ENCODE peak calls at places on chromosomes 11 and 22, in four cellular contexts. One of them, this sample, is unnamed.

GRCh38 chr11:78921517-78921916 is 346.9 kb upstream of the NARS2 start:
- DNase-seq in HEK293T: no peak
- DNase-seq in HepG2: no peak
- DNase-seq in GM12878: no peak
- DNase-seq in this sample: no peak

GRCh38 chr11:57407941-57408475 is 17.6 kb upstream of the PRG2 start:
- DNase-seq in GM12878: no peak
- DNase-seq in HepG2: no peak
- DNase-seq in HEK293T: no peak
- DNase-seq in this sample: no peak

GRCh38 chr11:104534268-104534667 is 364.0 kb downstream of the CASP12 start:
- DNase-seq in HepG2: no peak
- DNase-seq in GM12878: no peak
- DNase-seq in HEK293T: no peak
- DNase-seq in this sample: no peak

GRCh38 chr22:43451651-43452050 is 39.8 kb downstream of the MPPED1 start:
- DNase-seq in HepG2: no peak
- DNase-seq in GM12878: no peak
- DNase-seq in HEK293T: no peak
- DNase-seq in this sample: no peak

GRCh38 chr11:115084191-115084590 is 405.9 kb downstream of the NXPE2 start:
- DNase-seq in HEK293T: no peak
- DNase-seq in HepG2: no peak
- DNase-seq in GM12878: no peak
- DNase-seq in this sample: no peak

GRCh38 chr22:40853961-40854360 is 2.5 kb downstream of the ST13 start:
- DNase-seq in HEK293T: no peak
- DNase-seq in GM12878: no peak
- DNase-seq in HepG2: no peak
- DNase-seq in this sample: no peak

GRCh38 chr11:106714179-106714578 is 304.1 kb downstream of the GUCY1A2 start:
- DNase-seq in HepG2: no peak
- DNase-seq in HEK293T: no peak
- DNase-seq in GM12878: no peak
- DNase-seq in this sample: no peak

GRCh38 chr11:134356656-134357544 is 25.1 kb downstream of the GLB1L2 start:
- DNase-seq in HepG2: no peak
- DNase-seq in GM12878: no peak
- DNase-seq in HEK293T: no peak
- DNase-seq in this sample: no peak

GRCh38 chr22:23894710-23895598 is 771 bp downstream of the MIF start:
- DNase-seq in HEK293T: peak; percentile 80
- DNase-seq in GM12878: peak; percentile 41
- DNase-seq in HepG2: peak; percentile 85
- DNase-seq in this sample: peak; percentile 79

GRCh38 chr11:71488086-71488967 is 35.3 kb downstream of the NADSYN1 start:
- DNase-seq in HEK293T: no peak
- DNase-seq in HepG2: no peak
- DNase-seq in GM12878: no peak
- DNase-seq in this sample: peak; percentile 40

GRCh38 chr11:57917632-57918031 is 106.0 kb upstream of the OR9Q1 start:
- DNase-seq in GM12878: no peak
- DNase-seq in HepG2: no peak
- DNase-seq in HEK293T: no peak
- DNase-seq in this sample: no peak

GRCh38 chr22:17842386-17842785 is 68.1 kb upstream of the BID start:
- DNase-seq in HEK293T: no peak
- DNase-seq in HepG2: no peak
- DNase-seq in GM12878: no peak
- DNase-seq in this sample: no peak

GRCh38 chr11:47412152-47412746 is 3.9 kb downstream of the SLC39A13 start:
- DNase-seq in GM12878: no peak
- DNase-seq in HepG2: no peak
- DNase-seq in HEK293T: peak; percentile 64
- DNase-seq in this sample: peak; percentile 55

GRCh38 chr11:126328444-126328843 is 24.6 kb downstream of the DCPS start:
- DNase-seq in HepG2: no peak
- DNase-seq in HEK293T: no peak
- DNase-seq in GM12878: no peak
- DNase-seq in this sample: no peak

GRCh38 chr11:2214527-2215229 is 43.1 kb upstream of the TH start:
- DNase-seq in HepG2: peak; percentile 16
- DNase-seq in HEK293T: no peak
- DNase-seq in GM12878: no peak
- DNase-seq in this sample: peak; percentile 8

GRCh38 chr11:130282111-130282510 is 32.6 kb downstream of the ZBTB44 start:
- DNase-seq in GM12878: no peak
- DNase-seq in HepG2: no peak
- DNase-seq in HEK293T: no peak
- DNase-seq in this sample: no peak

GRCh38 chr11:69620663-69621290 is 20.2 kb upstream of the CCND1 start:
- DNase-seq in HepG2: no peak
- DNase-seq in GM12878: no peak
- DNase-seq in HEK293T: no peak
- DNase-seq in this sample: no peak

GRCh38 chr11:95788921-95789505 is 569 bp downstream of the FAM76B start:
- DNase-seq in HepG2: peak; percentile 30
- DNase-seq in GM12878: no peak
- DNase-seq in HEK293T: peak; percentile 40
- DNase-seq in this sample: peak; percentile 21

GRCh38 chr11:7544021-7544420 is 30.2 kb downstream of the PPFIBP2 start:
- DNase-seq in HepG2: no peak
- DNase-seq in GM12878: no peak
- DNase-seq in HEK293T: no peak
- DNase-seq in this sample: no peak

DNA sequence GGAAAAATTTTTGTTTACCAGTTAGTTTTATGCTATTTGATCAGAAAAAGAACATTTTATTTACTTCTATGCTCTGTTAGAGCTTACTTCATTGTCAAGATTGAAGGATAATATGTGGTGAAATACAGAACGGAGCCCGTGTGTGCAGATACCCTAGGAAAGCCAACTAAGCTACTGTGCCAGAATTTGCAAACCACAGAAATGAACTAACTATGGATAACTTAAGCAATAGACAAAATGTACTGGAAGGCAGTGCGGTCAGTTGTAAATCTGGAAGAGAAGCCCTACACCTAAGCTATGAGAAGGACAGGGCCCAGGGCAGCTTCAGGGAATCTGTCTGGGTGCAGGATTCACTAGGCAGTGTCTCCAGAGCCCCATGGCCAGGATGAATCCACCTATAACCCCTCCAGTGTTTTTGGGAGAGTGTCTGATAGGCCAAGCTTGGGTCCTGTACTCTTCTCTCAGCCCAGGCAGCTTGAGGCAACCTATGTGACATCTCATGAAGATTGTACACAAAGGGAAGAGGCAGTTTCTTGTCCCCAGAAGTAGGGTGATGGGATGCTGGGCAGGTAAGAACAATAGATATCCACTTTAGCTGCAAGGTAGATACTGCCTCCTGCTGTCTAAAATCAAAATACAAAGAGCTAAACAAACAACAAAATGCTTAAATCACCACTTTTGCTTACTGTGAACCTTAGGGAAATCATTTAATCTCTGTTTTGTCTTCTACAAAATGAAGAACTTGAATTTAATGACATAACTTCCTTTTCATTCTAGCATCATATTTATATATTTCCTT is 12.1 kb downstream of the MMP7 start:
- DNase-seq in GM12878: no peak
- DNase-seq in HEK293T: no peak
- DNase-seq in HepG2: no peak
- DNase-seq in this sample: no peak
- TF ChIP-seq FOXK2 in GM12878: no peak
- TF ChIP-seq FOXK2 in HEK293T: no peak
- TF ChIP-seq FOXK2 in HepG2: no peak
- TF ChIP-seq FOXK2 in this sample: no peak

GRCh38 chr22:20247608-20248171 is 20.4 kb downstream of the RTN4R start:
- DNase-seq in HEK293T: no peak
- DNase-seq in HepG2: no peak
- DNase-seq in GM12878: no peak
- DNase-seq in this sample: no peak
- TF ChIP-seq FOXK2 in HEK293T: no peak
- TF ChIP-seq FOXK2 in HepG2: no peak
- TF ChIP-seq FOXK2 in GM12878: no peak
- TF ChIP-seq FOXK2 in this sample: no peak

GRCh38 chr11:77179048-77179447 is 51.0 kb downstream of the MYO7A start:
- DNase-seq in HEK293T: no peak
- DNase-seq in GM12878: no peak
- DNase-seq in HepG2: peak; percentile 11
- DNase-seq in this sample: no peak

GRCh38 chr11:77179681-77180080 is 51.6 kb downstream of the MYO7A start:
- DNase-seq in GM12878: no peak
- DNase-seq in HepG2: no peak
- DNase-seq in HEK293T: no peak
- DNase-seq in this sample: no peak

GRCh38 chr11:77181226-77181625 is 53.2 kb downstream of the MYO7A start:
- DNase-seq in GM12878: no peak
- DNase-seq in HEK293T: no peak
- DNase-seq in HepG2: no peak
- DNase-seq in this sample: no peak

GRCh38 chr11:77181799-77182541 is 53.9 kb downstream of the MYO7A start:
- DNase-seq in GM12878: no peak
- DNase-seq in HepG2: no peak
- DNase-seq in HEK293T: no peak
- DNase-seq in this sample: no peak

GRCh38 chr11:77180346-77180745 is 52.3 kb downstream of the MYO7A start:
- DNase-seq in GM12878: no peak
- DNase-seq in HEK293T: no peak
- DNase-seq in HepG2: no peak
- DNase-seq in this sample: no peak
- TF ChIP-seq FOXK2 in GM12878: no peak
- TF ChIP-seq FOXK2 in HEK293T: no peak
- TF ChIP-seq FOXK2 in HepG2: no peak
- TF ChIP-seq FOXK2 in this sample: no peak

GRCh38 chr22:21642584-21643448 is 714 bp downstream of the SDF2L1 start:
- DNase-seq in HepG2: peak; percentile 62
- DNase-seq in GM12878: no peak
- DNase-seq in HEK293T: peak; percentile 75
- DNase-seq in this sample: peak; percentile 96
- TF ChIP-seq FOXK2 in HepG2: no peak
- TF ChIP-seq FOXK2 in GM12878: no peak
- TF ChIP-seq FOXK2 in HEK293T: no peak
- TF ChIP-seq FOXK2 in this sample: no peak

DNA sequence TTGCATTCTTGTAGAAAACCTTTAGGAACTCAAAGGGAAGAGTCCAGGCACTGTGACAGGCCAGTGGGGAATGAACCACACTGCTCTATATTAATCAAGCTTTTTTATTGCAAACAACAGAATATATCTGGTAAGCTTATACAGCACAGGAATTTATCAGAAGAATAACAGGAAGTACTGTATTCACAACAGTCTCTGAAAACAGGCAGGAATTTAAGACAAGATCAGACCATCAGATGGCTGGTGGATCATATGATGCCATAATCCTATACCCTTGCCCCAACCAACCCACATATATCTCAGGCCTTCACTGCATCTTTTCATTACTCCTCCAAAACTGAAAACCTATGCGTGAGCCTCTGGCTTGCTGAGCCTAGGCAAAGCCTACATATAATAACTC is 1.0 kb upstream of the HTATIP2 start:
- DNase-seq in GM12878: no peak
- DNase-seq in HEK293T: no peak
- DNase-seq in HepG2: no peak
- DNase-seq in this sample: no peak
- TF ChIP-seq FOXK2 in GM12878: no peak
- TF ChIP-seq FOXK2 in HEK293T: no peak
- TF ChIP-seq FOXK2 in HepG2: no peak
- TF ChIP-seq FOXK2 in this sample: no peak

GRCh38 chr11:112320668-112321067 is 60.0 kb upstream of the PLET1 start:
- DNase-seq in HepG2: peak; percentile 32
- DNase-seq in GM12878: no peak
- DNase-seq in HEK293T: no peak
- DNase-seq in this sample: no peak

GRCh38 chr11:112318661-112319060 is 58.0 kb upstream of the PLET1 start:
- DNase-seq in HEK293T: no peak
- DNase-seq in GM12878: no peak
- DNase-seq in HepG2: no peak
- DNase-seq in this sample: no peak

GRCh38 chr11:112322173-112322813 is 61.6 kb upstream of the PLET1 start:
- DNase-seq in GM12878: no peak
- DNase-seq in HEK293T: no peak
- DNase-seq in HepG2: no peak
- DNase-seq in this sample: no peak

GRCh38 chr11:112318193-112318592 is 57.5 kb upstream of the PLET1 start:
- DNase-seq in HEK293T: no peak
- DNase-seq in HepG2: no peak
- DNase-seq in GM12878: no peak
- DNase-seq in this sample: peak; percentile 43

DNA sequence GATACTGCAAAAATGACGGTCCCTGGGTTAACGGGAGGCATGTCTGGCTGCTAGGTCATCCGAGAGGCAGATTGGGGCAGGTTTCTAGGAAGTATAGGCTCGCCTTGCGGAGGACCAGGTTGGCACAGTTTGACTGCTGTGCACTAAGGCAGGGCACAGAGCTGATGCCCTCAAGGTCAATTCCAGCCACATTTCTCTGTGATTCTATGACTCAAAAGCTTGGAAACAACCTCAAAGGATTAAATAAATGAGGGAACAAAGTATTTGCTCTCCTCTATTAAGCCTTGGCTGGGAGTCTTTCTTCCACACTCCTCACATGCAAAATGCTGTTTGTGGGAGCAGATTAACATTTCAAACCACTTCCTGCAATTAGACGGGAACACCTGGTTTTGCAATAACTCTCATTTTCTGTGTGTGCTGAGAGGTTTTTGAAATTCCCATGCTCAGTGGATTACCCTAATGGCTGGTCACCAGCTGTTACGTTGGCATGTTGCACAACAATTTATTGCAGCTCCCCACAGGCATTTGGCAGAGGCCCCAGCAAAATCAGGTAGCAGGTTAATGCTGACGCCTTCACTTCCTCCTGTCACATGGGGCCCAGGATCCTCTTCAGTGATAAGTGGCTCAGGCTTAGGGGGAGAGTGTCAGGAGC is 61.0 kb upstream of the PLET1 start:
- DNase-seq in HEK293T: no peak
- DNase-seq in GM12878: peak; percentile 47
- DNase-seq in HepG2: peak; percentile 23
- DNase-seq in this sample: no peak
- TF ChIP-seq FOXK2 in HEK293T: no peak
- TF ChIP-seq FOXK2 in GM12878: no peak
- TF ChIP-seq FOXK2 in HepG2: no peak
- TF ChIP-seq FOXK2 in this sample: no peak

This sample was measured in K562.